ENCODE peak calls at places on chromosomes 6 and 20, in four cellular contexts. One of them, this sample, is unnamed.

GRCh38 chr6:5878792-5879191 is 127.9 kb downstream of the NRN1 start:
- DNase-seq in fibroblast of pulmonary artery: no peak
- DNase-seq in progenitor cell of endocrine pancreas: no peak
- DNase-seq in AG10803: no peak
- DNase-seq in this sample: no peak

GRCh38 chr20:21574443-21574842 is 60.6 kb upstream of the NKX2-2 start:
- DNase-seq in fibroblast of pulmonary artery: no peak
- DNase-seq in progenitor cell of endocrine pancreas: no peak
- DNase-seq in AG10803: no peak
- DNase-seq in this sample: peak

GRCh38 chr20:44435630-44436335 is 39.9 kb upstream of the TTPAL start:
- DNase-seq in fibroblast of pulmonary artery: peak
- DNase-seq in progenitor cell of endocrine pancreas: no peak
- DNase-seq in AG10803: no peak
- DNase-seq in this sample: no peak

GRCh38 chr6:109342564-109342963 is 39.7 kb downstream of the CD164 start:
- DNase-seq in fibroblast of pulmonary artery: no peak
- DNase-seq in progenitor cell of endocrine pancreas: no peak
- DNase-seq in AG10803: no peak
- DNase-seq in this sample: no peak

GRCh38 chr20:64238851-64239387 is 16.6 kb upstream of the PCMTD2 start:
- DNase-seq in fibroblast of pulmonary artery: no peak
- DNase-seq in progenitor cell of endocrine pancreas: no peak
- DNase-seq in AG10803: no peak
- DNase-seq in this sample: no peak

GRCh38 chr20:26276811-26277210 is 580.2 kb upstream of the ZNF337 start:
- DNase-seq in fibroblast of pulmonary artery: peak
- DNase-seq in progenitor cell of endocrine pancreas: no peak
- DNase-seq in AG10803: peak
- DNase-seq in this sample: no peak

GRCh38 chr20:38115896-38116295 is 49.2 kb downstream of the TGM2 start:
- DNase-seq in fibroblast of pulmonary artery: no peak
- DNase-seq in progenitor cell of endocrine pancreas: no peak
- DNase-seq in AG10803: no peak
- DNase-seq in this sample: no peak

GRCh38 chr6:1607557-1608221 is 2.0 kb upstream of the FOXC1 start:
- DNase-seq in fibroblast of pulmonary artery: no peak
- DNase-seq in progenitor cell of endocrine pancreas: no peak
- DNase-seq in AG10803: no peak
- DNase-seq in this sample: no peak

GRCh38 chr6:22921831-22922230 is 352.5 kb downstream of the HDGFL1 start:
- DNase-seq in fibroblast of pulmonary artery: no peak
- DNase-seq in progenitor cell of endocrine pancreas: no peak
- DNase-seq in AG10803: no peak
- DNase-seq in this sample: no peak

GRCh38 chr20:25541676-25542075 is 43.7 kb downstream of the NINL start:
- DNase-seq in fibroblast of pulmonary artery: peak
- DNase-seq in progenitor cell of endocrine pancreas: no peak
- DNase-seq in AG10803: peak
- DNase-seq in this sample: no peak

GRCh38 chr6:13229205-13230085 is 98.9 kb downstream of the TBC1D7 start:
- DNase-seq in fibroblast of pulmonary artery: peak
- DNase-seq in progenitor cell of endocrine pancreas: no peak
- DNase-seq in AG10803: peak
- DNase-seq in this sample: no peak

GRCh38 chr6:109722564-109723254 is 31.6 kb downstream of the FIG4 start:
- DNase-seq in fibroblast of pulmonary artery: no peak
- DNase-seq in progenitor cell of endocrine pancreas: no peak
- DNase-seq in AG10803: no peak
- DNase-seq in this sample: no peak

GRCh38 chr6:28203201-28203600 is 21.9 kb upstream of the ZSCAN9 start:
- DNase-seq in fibroblast of pulmonary artery: no peak
- DNase-seq in progenitor cell of endocrine pancreas: no peak
- DNase-seq in AG10803: no peak
- DNase-seq in this sample: no peak

GRCh38 chr20:41575412-41575811 is 42.8 kb downstream of the CHD6 start:
- DNase-seq in fibroblast of pulmonary artery: no peak
- DNase-seq in progenitor cell of endocrine pancreas: no peak
- DNase-seq in AG10803: no peak
- DNase-seq in this sample: no peak

GRCh38 chr20:19522080-19522801 is 235.8 kb upstream of the RIN2 start:
- DNase-seq in fibroblast of pulmonary artery: no peak
- DNase-seq in progenitor cell of endocrine pancreas: no peak
- DNase-seq in AG10803: no peak
- DNase-seq in this sample: peak

GRCh38 chr6:17418281-17419188 is 25.1 kb downstream of the CAP2 start:
- DNase-seq in fibroblast of pulmonary artery: peak
- DNase-seq in progenitor cell of endocrine pancreas: no peak
- DNase-seq in AG10803: peak
- DNase-seq in this sample: no peak

GRCh38 chr6:44399991-44400390 is 12.5 kb downstream of the CDC5L start:
- DNase-seq in fibroblast of pulmonary artery: peak
- DNase-seq in progenitor cell of endocrine pancreas: no peak
- DNase-seq in AG10803: peak
- DNase-seq in this sample: no peak

GRCh38 chr6:124924333-124924759 is 37.9 kb upstream of the RNF217 start:
- DNase-seq in fibroblast of pulmonary artery: no peak
- DNase-seq in progenitor cell of endocrine pancreas: no peak
- DNase-seq in AG10803: peak
- DNase-seq in this sample: no peak

GRCh38 chr6:108559884-108560462 is 744 bp upstream of the FOXO3 start:
- DNase-seq in fibroblast of pulmonary artery: peak
- DNase-seq in progenitor cell of endocrine pancreas: peak
- DNase-seq in AG10803: peak
- DNase-seq in this sample: peak

GRCh38 chr6:168326294-168327261 is 7.0 kb upstream of the DACT2 start:
- DNase-seq in fibroblast of pulmonary artery: peak
- DNase-seq in progenitor cell of endocrine pancreas: no peak
- DNase-seq in AG10803: no peak
- DNase-seq in this sample: no peak

GRCh38 chr20:51801220-51801991 is 915 bp downstream of the SALL4 start:
- DNase-seq in fibroblast of pulmonary artery: no peak
- DNase-seq in progenitor cell of endocrine pancreas: peak
- DNase-seq in AG10803: no peak
- DNase-seq in this sample: no peak

GRCh38 chr6:21946298-21946783 is 350.5 kb downstream of the PRL start:
- DNase-seq in fibroblast of pulmonary artery: peak
- DNase-seq in progenitor cell of endocrine pancreas: no peak
- DNase-seq in AG10803: peak
- DNase-seq in this sample: no peak

DNA sequence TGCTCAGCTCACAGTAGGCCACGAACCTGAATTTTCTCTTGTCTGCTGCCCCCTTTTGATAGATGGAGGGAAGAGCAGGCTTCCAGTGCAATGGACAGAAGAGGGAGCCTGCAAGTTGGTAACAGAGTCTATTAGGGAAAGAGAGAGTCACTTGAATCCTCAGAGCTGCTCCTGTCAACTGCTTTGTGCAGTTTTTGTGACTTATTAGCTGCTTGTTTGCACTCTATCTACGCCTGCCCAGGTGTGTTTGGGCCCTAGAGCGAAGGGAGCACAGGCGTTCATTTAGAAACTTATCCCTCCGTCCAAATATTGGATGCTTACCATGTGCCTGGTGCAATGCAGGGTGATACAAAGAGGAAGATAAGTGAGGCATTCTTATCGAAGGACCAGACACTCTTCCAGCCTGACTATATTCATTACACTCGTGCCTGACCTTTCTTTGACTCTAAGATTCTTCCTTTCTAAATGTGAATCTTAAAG is 11.6 kb upstream of the SLC2A12 start:
- DNase-seq in fibroblast of pulmonary artery: peak
- DNase-seq in progenitor cell of endocrine pancreas: peak
- DNase-seq in AG10803: peak
- DNase-seq in this sample: no peak
- TF ChIP-seq CTCF in fibroblast of pulmonary artery: peak
- TF ChIP-seq CTCF in progenitor cell of endocrine pancreas: peak
- TF ChIP-seq CTCF in AG10803: peak
- TF ChIP-seq CTCF in this sample: peak

GRCh38 chr20:46939566-46939965 is 44.9 kb downstream of the EYA2 start:
- DNase-seq in fibroblast of pulmonary artery: no peak
- DNase-seq in progenitor cell of endocrine pancreas: no peak
- DNase-seq in AG10803: no peak
- DNase-seq in this sample: no peak

GRCh38 chr20:46937140-46937523 is 42.5 kb downstream of the EYA2 start:
- DNase-seq in fibroblast of pulmonary artery: no peak
- DNase-seq in progenitor cell of endocrine pancreas: no peak
- DNase-seq in AG10803: no peak
- DNase-seq in this sample: no peak

GRCh38 chr20:46937827-46938226 is 43.2 kb downstream of the EYA2 start:
- DNase-seq in fibroblast of pulmonary artery: no peak
- DNase-seq in progenitor cell of endocrine pancreas: no peak
- DNase-seq in AG10803: no peak
- DNase-seq in this sample: no peak

GRCh38 chr20:46940616-46941015 is 46.0 kb downstream of the EYA2 start:
- DNase-seq in fibroblast of pulmonary artery: no peak
- DNase-seq in progenitor cell of endocrine pancreas: no peak
- DNase-seq in AG10803: no peak
- DNase-seq in this sample: no peak

DNA sequence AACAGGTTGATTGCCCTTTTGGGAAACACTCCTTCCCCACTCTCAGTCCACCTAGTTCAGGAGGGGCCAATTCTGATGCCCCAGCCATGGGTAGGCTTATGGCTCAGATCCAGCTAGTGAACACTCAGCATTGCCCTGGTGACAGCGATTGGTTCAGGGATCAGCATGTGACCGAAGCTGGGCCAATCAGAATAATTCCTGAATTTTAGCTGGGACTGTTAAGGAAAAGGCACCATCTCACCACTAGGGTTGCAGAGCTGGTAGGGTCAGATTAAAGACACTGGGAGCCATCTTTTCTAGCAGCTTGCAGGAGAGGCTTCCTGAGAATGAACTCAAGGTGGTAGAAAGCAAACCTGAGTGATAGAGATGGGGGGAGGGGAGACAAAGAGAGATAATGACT is 44.4 kb downstream of the EYA2 start:
- DNase-seq in fibroblast of pulmonary artery: peak
- DNase-seq in progenitor cell of endocrine pancreas: no peak
- DNase-seq in AG10803: no peak
- DNase-seq in this sample: no peak
- TF ChIP-seq CTCF in fibroblast of pulmonary artery: peak
- TF ChIP-seq CTCF in progenitor cell of endocrine pancreas: peak
- TF ChIP-seq CTCF in AG10803: peak
- TF ChIP-seq CTCF in this sample: no peak

GRCh38 chr6:158629376-158630221 is 14.9 kb downstream of the DYNLT1 start:
- DNase-seq in fibroblast of pulmonary artery: no peak
- DNase-seq in progenitor cell of endocrine pancreas: no peak
- DNase-seq in AG10803: no peak
- DNase-seq in this sample: peak
- TF ChIP-seq CTCF in fibroblast of pulmonary artery: no peak
- TF ChIP-seq CTCF in progenitor cell of endocrine pancreas: peak
- TF ChIP-seq CTCF in AG10803: no peak
- TF ChIP-seq CTCF in this sample: no peak

DNA sequence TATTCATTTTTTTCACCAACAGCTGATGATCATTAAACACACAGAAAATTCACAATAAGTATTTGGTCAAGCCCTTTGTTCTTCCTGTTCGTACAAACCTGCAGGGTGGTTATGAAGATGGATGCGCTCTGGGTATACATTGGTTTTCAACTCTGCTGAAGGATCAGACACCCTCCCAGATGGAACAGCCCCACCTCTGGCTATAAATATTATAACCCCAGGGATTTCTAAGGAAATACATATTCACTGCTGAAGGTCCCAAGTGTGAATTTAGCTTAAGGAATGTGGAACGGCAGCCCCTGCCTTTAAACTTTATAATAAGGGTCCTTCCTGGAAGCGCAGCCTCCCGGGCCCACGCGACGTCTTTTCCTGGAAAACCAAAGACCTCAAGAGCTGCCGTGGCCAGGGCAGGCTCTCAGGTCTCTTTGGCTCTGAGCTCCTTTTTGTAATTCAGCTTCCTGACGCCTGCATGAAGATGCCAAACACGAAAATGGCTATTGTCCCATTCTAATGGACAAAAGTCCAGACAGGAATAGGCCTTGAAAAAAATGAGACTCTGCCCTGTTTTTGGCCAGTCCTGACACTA is 172.4 kb upstream of the SSTR4 start:
- DNase-seq in fibroblast of pulmonary artery: no peak
- DNase-seq in progenitor cell of endocrine pancreas: no peak
- DNase-seq in AG10803: no peak
- DNase-seq in this sample: no peak
- TF ChIP-seq CTCF in fibroblast of pulmonary artery: peak
- TF ChIP-seq CTCF in progenitor cell of endocrine pancreas: no peak
- TF ChIP-seq CTCF in AG10803: no peak
- TF ChIP-seq CTCF in this sample: peak

DNA sequence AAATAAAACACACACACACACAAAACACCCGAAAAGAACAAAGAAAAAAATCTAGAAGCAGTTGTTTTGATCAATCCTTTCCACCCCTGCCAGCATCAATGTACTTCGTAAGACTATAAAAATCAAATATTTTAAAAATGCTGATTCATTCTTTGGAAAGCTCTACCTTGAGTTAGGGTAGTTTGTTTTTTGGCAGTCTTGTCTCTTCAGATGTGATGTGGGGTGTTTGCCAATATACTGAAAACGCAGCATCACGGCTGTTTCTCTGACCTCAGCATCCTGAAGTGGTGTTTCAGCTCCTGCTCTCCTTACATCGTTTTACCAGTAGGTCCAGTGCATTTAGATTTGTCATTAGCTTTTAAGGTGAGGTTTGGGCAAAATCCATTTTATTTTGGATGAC is 526.0 kb downstream of the UTRN start:
- DNase-seq in fibroblast of pulmonary artery: peak
- DNase-seq in progenitor cell of endocrine pancreas: no peak
- DNase-seq in AG10803: peak
- DNase-seq in this sample: no peak
- TF ChIP-seq CTCF in fibroblast of pulmonary artery: no peak
- TF ChIP-seq CTCF in progenitor cell of endocrine pancreas: no peak
- TF ChIP-seq CTCF in AG10803: no peak
- TF ChIP-seq CTCF in this sample: no peak

DNA sequence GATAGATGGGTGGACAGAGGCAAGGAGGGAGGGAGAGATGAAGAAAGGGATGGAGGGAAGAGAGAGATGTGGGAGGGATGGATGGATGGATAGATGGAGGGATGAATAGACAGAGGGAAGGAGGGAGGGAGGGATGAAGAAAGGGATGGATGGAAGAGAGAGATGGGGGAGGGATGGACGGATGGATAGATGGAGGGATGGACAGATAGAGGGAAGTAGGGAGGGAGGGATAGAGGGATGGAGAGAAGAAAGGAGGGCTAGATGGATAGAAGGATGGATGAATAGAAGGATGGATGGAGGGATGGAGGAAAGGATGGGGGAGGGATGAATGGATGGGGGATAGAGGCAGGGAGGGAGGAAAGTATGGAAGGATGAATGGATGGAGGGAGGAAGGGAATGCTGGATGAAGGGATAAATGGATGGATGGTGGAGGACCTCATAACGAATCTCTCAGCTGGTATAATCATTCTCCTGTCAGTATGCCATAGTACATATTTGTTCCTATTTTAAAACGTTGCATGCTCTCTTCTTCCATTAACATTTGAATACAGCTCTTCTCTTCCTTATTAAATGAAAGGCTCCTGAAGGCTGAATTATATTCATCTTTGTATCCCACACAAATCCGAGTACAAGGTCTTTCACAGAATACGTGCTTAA is 136.4 kb downstream of the HIVEP2 start:
- DNase-seq in fibroblast of pulmonary artery: no peak
- DNase-seq in progenitor cell of endocrine pancreas: no peak
- DNase-seq in AG10803: no peak
- DNase-seq in this sample: no peak
- TF ChIP-seq CTCF in fibroblast of pulmonary artery: no peak
- TF ChIP-seq CTCF in progenitor cell of endocrine pancreas: no peak
- TF ChIP-seq CTCF in AG10803: no peak
- TF ChIP-seq CTCF in this sample: no peak